ENCODE peak calls at places on chromosomes 11 and 22, in four cellular contexts. One of them, this sample, is unnamed.
A peak's percentile ranks its signal among the peaks of the same experiment; 100 is the strongest.

GRCh38 chr22:48772286-48772907 is 1055.3 kb downstream of the BRD1 start:
- DNase-seq in SK-N-SH: no peak
- DNase-seq in GM12878: no peak
- DNase-seq in H1: no peak
- DNase-seq in this sample: no peak

GRCh38 chr22:23071163-23072034 is 1.1 kb downstream of the GNAZ start:
- DNase-seq in SK-N-SH: peak; percentile 48
- DNase-seq in H1: no peak
- DNase-seq in GM12878: no peak
- DNase-seq in this sample: no peak

GRCh38 chr22:27133951-27134664 is 476.7 kb downstream of the MIAT start:
- DNase-seq in H1: no peak
- DNase-seq in SK-N-SH: no peak
- DNase-seq in GM12878: no peak
- DNase-seq in this sample: no peak

GRCh38 chr22:50711446-50712340 is 26.3 kb upstream of the ACR start:
- DNase-seq in GM12878: no peak
- DNase-seq in SK-N-SH: no peak
- DNase-seq in H1: no peak
- DNase-seq in this sample: no peak

GRCh38 chr11:534592-535518 is 521 bp downstream of the HRAS start:
- DNase-seq in GM12878: no peak
- DNase-seq in H1: peak; percentile 66
- DNase-seq in SK-N-SH: peak; percentile 71
- DNase-seq in this sample: no peak

GRCh38 chr22:48489551-48490512 is 1337.8 kb downstream of the BRD1 start:
- DNase-seq in H1: peak; percentile 62
- DNase-seq in GM12878: no peak
- DNase-seq in SK-N-SH: peak; percentile 48
- DNase-seq in this sample: no peak

GRCh38 chr22:23777776-23778575 is 5.3 kb downstream of the MMP11 start:
- DNase-seq in H1: no peak
- DNase-seq in GM12878: no peak
- DNase-seq in SK-N-SH: no peak
- DNase-seq in this sample: no peak

GRCh38 chr11:93903989-93904388 is 53.6 kb upstream of the VSTM5 start:
- DNase-seq in GM12878: no peak
- DNase-seq in H1: no peak
- DNase-seq in SK-N-SH: no peak
- DNase-seq in this sample: no peak

GRCh38 chr11:76209671-76209955 is 3.3 kb upstream of the WNT11 start:
- DNase-seq in GM12878: no peak
- DNase-seq in H1: peak; percentile 64
- DNase-seq in SK-N-SH: peak; percentile 63
- DNase-seq in this sample: no peak

GRCh38 chr11:5736396-5736795 is at the start of gene OR56B1:
- DNase-seq in SK-N-SH: no peak
- DNase-seq in GM12878: no peak
- DNase-seq in H1: no peak
- DNase-seq in this sample: no peak

GRCh38 chr11:61580292-61580888 is 486 bp downstream of the SYT7 start:
- DNase-seq in SK-N-SH: no peak
- DNase-seq in H1: peak; percentile 71
- DNase-seq in GM12878: no peak
- DNase-seq in this sample: no peak

GRCh38 chr11:67043572-67044329 is 12.9 kb upstream of the RHOD start:
- DNase-seq in H1: no peak
- DNase-seq in GM12878: no peak
- DNase-seq in SK-N-SH: no peak
- DNase-seq in this sample: no peak

GRCh38 chr11:73662445-73663157 is 16.2 kb downstream of the PLEKHB1 start:
- DNase-seq in H1: no peak
- DNase-seq in GM12878: no peak
- DNase-seq in SK-N-SH: no peak
- DNase-seq in this sample: no peak

GRCh38 chr11:22079133-22079847 is 113.6 kb upstream of the ANO5 start:
- DNase-seq in GM12878: no peak
- DNase-seq in H1: no peak
- DNase-seq in SK-N-SH: no peak
- DNase-seq in this sample: no peak

GRCh38 chr11:130675456-130675855 is 227.0 kb downstream of the ADAMTS15 start:
- DNase-seq in H1: no peak
- DNase-seq in SK-N-SH: no peak
- DNase-seq in GM12878: no peak
- DNase-seq in this sample: no peak

GRCh38 chr11:20053572-20053971 is 106.7 kb downstream of the DBX1 start:
- DNase-seq in SK-N-SH: no peak
- DNase-seq in H1: no peak
- DNase-seq in GM12878: no peak
- DNase-seq in this sample: no peak

GRCh38 chr22:19614546-19614884 is 90.3 kb upstream of the CLDN5 start:
- DNase-seq in H1: no peak
- DNase-seq in SK-N-SH: no peak
- DNase-seq in GM12878: no peak
- DNase-seq in this sample: no peak

GRCh38 chr22:35648066-35649025 is at the start of gene APOL6:
- DNase-seq in GM12878: peak; percentile 65
- DNase-seq in SK-N-SH: no peak
- DNase-seq in H1: peak; percentile 47
- DNase-seq in this sample: peak; percentile 76

GRCh38 chr11:119155733-119156492 is 7.1 kb downstream of the ABCG4 start:
- DNase-seq in GM12878: no peak
- DNase-seq in H1: peak; percentile 62
- DNase-seq in SK-N-SH: peak; percentile 67
- DNase-seq in this sample: peak; percentile 57

GRCh38 chr11:26741036-26741435 is 19.2 kb upstream of the SLC5A12 start:
- DNase-seq in H1: no peak
- DNase-seq in GM12878: no peak
- DNase-seq in SK-N-SH: no peak
- DNase-seq in this sample: no peak

GRCh38 chr11:9601041-9601875 is 27.8 kb downstream of the WEE1 start:
- DNase-seq in GM12878: peak; percentile 95
- DNase-seq in SK-N-SH: no peak
- DNase-seq in H1: peak; percentile 52
- DNase-seq in this sample: no peak

GRCh38 chr11:65822760-65823528 is 10.8 kb upstream of the SNX32 start:
- DNase-seq in H1: no peak
- DNase-seq in GM12878: no peak
- DNase-seq in SK-N-SH: no peak
- DNase-seq in this sample: no peak

GRCh38 chr11:36751251-36751839 is 153.3 kb upstream of the RAG2 start:
- DNase-seq in SK-N-SH: peak; percentile 12
- DNase-seq in H1: no peak
- DNase-seq in GM12878: no peak
- DNase-seq in this sample: no peak

GRCh38 chr11:101049123-101049522 is 80.5 kb downstream of the PGR start:
- DNase-seq in H1: no peak
- DNase-seq in SK-N-SH: no peak
- DNase-seq in GM12878: no peak
- DNase-seq in this sample: no peak

GRCh38 chr11:65502274-65502851 is 3.5 kb downstream of the MALAT1 start:
- DNase-seq in GM12878: no peak
- DNase-seq in SK-N-SH: no peak
- DNase-seq in H1: no peak
- DNase-seq in this sample: no peak

GRCh38 chr11:93608280-93608862 is 53.1 kb upstream of the CEP295 start:
- DNase-seq in SK-N-SH: no peak
- DNase-seq in GM12878: no peak
- DNase-seq in H1: no peak
- DNase-seq in this sample: no peak

GRCh38 chr22:28052818-28053217 is 133.8 kb upstream of the PITPNB start:
- DNase-seq in GM12878: no peak
- DNase-seq in H1: no peak
- DNase-seq in SK-N-SH: no peak
- DNase-seq in this sample: no peak

GRCh38 chr11:64120951-64121569 is 44.9 kb downstream of the MACROD1 start:
- DNase-seq in GM12878: no peak
- DNase-seq in H1: no peak
- DNase-seq in SK-N-SH: no peak
- DNase-seq in this sample: no peak
- TF ChIP-seq TCF12 in GM12878: no peak
- TF ChIP-seq TCF12 in H1: no peak
- TF ChIP-seq TCF12 in SK-N-SH: no peak
- TF ChIP-seq TCF12 in this sample: no peak

DNA sequence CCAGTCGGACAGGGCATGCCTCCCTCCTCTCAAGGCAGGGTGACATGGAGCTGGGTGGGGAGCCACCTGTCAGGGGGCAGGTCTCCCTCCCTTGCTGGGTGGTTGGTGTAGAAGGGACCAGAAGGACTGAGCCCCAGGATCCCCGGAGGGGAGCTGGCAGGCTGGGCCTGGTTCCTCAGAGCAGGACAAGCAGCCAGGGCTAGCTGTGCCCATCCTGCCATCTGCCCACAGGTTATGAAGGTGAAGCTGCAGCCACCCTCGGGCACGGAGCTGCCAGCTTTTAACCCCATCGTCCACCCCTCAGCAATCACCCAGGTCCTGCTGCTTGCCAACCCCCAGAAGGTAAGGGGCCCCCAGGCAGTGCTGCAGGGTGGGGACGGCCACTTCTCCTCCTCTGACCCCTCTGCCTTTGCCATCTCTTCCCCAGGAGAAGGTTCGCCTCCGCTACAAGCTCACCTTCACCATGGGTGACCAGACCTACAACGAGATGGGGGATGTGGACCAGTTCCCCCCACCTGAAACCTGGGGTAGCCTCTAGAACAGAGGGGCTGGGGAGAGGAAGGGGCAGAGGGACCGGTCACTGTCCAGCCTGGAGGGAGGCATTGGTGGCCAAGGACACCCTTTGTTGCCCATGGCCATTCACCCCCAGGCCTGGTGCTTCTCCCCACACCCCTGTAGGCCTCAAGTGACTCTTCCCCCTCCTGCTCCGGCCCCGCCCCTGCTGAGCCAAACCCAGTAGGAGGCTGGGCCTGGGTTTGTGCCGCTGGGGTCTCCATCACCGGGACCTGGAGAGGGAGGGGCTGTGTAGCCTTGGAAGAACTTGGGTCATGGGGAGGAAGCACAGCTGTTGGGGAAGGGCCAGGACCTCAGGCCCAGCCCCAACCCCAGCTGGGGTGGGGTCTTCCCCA is 7.0 kb upstream of the SH3BP1 start:
- DNase-seq in H1: no peak
- DNase-seq in SK-N-SH: no peak
- DNase-seq in GM12878: no peak
- DNase-seq in this sample: no peak
- TF ChIP-seq TCF12 in H1: no peak
- TF ChIP-seq TCF12 in SK-N-SH: no peak
- TF ChIP-seq TCF12 in GM12878: no peak
- TF ChIP-seq TCF12 in this sample: no peak

DNA sequence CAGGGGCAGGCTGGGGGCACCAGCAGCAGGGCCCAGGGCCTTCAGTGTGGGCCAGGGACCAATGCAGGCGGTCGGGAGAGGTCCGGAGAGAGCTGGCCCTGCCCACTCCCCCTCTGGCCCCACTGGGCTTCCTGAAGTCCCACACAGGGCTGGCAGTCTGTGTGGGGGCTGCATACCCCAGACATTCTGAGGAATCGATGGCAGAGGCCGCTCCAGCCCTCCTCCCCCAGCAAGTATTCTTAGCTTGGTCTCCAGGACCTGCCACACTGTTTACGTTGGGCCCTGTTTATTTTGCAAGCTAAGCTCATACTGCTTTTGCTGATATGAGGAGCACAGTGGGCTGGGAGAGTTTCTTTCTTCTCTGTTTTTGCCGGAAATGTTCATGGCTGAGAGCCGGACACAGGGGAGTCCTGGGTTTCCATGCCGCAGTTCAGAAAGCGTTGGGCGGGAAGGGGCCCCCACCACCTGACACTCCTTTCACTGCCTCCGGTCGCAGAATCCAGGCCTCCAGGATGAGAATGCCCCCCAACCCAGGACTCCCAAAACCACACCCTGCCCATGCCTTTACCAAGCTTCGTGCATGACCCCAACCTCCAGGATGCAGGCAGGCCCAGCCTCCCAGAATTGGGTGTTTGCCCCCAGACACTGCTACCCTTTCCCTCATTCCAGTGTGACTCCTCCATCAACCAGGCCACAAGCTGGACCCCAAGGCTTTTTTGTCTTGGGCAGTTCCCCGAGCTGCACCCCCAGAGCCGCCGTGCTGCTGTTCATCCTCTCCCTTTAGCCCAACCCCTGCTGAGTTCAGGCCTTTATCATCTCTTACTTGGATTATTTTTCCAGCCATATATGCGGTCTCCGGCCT is 81.8 kb upstream of the KCNQ1OT1 start:
- DNase-seq in GM12878: no peak
- DNase-seq in SK-N-SH: no peak
- DNase-seq in H1: peak; percentile 42
- DNase-seq in this sample: no peak
- TF ChIP-seq TCF12 in GM12878: no peak
- TF ChIP-seq TCF12 in SK-N-SH: no peak
- TF ChIP-seq TCF12 in H1: no peak
- TF ChIP-seq TCF12 in this sample: no peak

DNA sequence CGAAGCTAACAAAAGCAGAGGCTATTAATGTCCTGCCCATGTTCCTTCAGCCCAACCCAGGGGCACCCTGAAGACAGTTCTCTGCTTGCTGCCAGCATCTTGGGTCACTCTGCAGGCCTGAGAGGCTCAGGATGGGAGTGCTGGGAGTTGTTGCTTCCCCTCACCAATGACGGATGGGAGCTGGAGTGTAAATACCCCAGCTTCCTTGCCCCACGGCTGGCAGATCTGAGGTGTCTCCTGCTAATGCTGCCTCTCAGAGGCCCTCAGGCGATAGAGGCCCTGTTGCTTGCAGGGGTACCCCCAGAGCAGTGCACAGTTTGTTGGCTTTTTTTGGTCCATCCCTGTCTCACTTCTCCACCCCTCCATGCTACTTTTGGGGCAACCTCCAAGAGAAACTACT is 32.9 kb downstream of the IFT27 start:
- DNase-seq in GM12878: no peak
- DNase-seq in SK-N-SH: no peak
- DNase-seq in H1: no peak
- DNase-seq in this sample: no peak
- TF ChIP-seq TCF12 in GM12878: no peak
- TF ChIP-seq TCF12 in SK-N-SH: no peak
- TF ChIP-seq TCF12 in H1: no peak
- TF ChIP-seq TCF12 in this sample: no peak

This sample was measured in HepG2.